ENCODE peak calls at places on chromosomes 2 and 18, in six cellular contexts. N is Peyer's patch, W is fibroblast of pulmonary artery, U is GM12865, B is foreskin fibroblast, F is BJ. G is an unnamed sample.

GRCh38 chr2:85589982-85590791 is 5.4 kb upstream of the RNF181 start:
- DNase-seq in N (no peak), W (peak), U (no peak), B (peak), F (peak), G (peak)

GRCh38 chr2:212905640-212906201 is 245.7 kb downstream of the IKZF2 start:
- DNase-seq in N (no peak), W (peak), U (no peak), B (peak), F (no peak), G (peak)

GRCh38 chr2:40325111-40325510 is 126.8 kb downstream of the SLC8A1 start:
- DNase-seq in N (no peak), W (no peak), U (no peak), B (no peak), F (no peak), G (no peak)

GRCh38 chr2:42045389-42045788 is 2.4 kb upstream of the PKDCC start:
- DNase-seq in N (no peak), W (no peak), U (no peak), B (no peak), F (no peak), G (no peak)

GRCh38 chr2:11567631-11568031 is 33.8 kb downstream of the GREB1 start:
- DNase-seq in N (peak), W (no peak), U (no peak), B (no peak), F (no peak), G (no peak)

GRCh38 chr2:6222296-6222695 is 530.1 kb downstream of the SOX11 start:
- DNase-seq in N (no peak), W (no peak), U (no peak), B (no peak), F (no peak), G (no peak)

GRCh38 chr18:9869713-9870430 is 15.9 kb upstream of the TXNDC2 start:
- DNase-seq in N (peak), W (peak), U (peak), B (peak), F (peak), G (peak)

GRCh38 chr2:239366740-239367139 is 34.1 kb downstream of the HDAC4 start:
- DNase-seq in N (peak), W (no peak), U (no peak), B (no peak), F (no peak), G (no peak)

GRCh38 chr2:147345246-147345645 is 499.6 kb upstream of the ACVR2A start:
- DNase-seq in N (peak), W (peak), U (no peak), B (peak), F (no peak), G (peak)

GRCh38 chr2:25376750-25377621 is 35.3 kb upstream of the DNMT3A start:
- DNase-seq in N (peak), W (peak), U (peak), B (peak), F (peak), G (peak)

GRCh38 chr2:241122376-241123002 is 20.4 kb upstream of the MTERF4 start:
- DNase-seq in N (peak), W (no peak), U (no peak), B (no peak), F (no peak), G (no peak)

GRCh38 chr2:9138507-9139085 is 68.0 kb upstream of the ASAP2 start:
- DNase-seq in N (no peak), W (peak), U (peak), B (no peak), F (no peak), G (no peak)

GRCh38 chr18:71239111-71239624 is 950.3 kb downstream of the SOCS6 start:
- DNase-seq in N (no peak), W (no peak), U (no peak), B (no peak), F (no peak), G (no peak)

DNA sequence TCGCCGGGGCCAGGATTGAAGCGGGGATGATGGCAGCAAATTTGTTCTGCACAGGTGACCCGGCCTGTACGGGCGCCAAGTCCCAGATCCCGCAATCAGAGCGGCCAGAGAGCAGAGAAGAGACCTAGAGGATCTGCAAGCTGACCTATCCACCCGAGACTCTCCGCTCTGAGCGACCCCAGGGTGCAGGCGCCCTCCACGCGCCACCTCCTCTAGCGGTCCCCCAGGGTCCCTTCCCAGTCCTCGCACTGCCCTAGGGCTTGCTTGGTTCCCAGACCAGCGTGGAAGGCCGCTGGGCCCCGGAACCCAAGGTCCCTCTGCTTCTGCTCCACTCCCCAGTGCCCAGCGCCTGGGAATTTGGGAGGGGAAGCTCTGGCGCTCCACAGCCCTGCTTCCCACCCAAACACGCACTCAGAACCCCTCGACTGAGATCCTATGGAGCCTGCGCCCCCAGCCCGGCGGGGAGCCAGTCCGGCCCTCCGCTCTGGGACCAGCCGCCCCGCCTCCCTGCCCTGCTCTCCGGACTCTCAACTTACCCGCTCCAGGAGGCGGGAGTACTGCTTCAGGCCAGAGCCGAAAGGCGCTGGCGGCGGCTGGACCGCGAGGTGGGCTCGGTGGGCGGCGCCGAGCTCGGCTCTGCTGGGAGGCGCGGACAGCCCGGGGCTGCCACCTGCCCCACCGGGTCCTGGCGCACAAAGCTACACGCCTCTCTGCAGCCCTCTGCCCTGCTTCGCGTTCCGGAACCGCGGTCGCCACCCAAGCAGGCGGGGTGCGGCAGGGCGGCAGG is 3.0 kb upstream of the SIX3 start:
- DNase-seq in N (no peak), W (no peak), U (no peak), B (no peak), F (no peak), G (no peak)
- H3K4me3 ChIP-seq in N (no peak), W (no peak), U (peak), B (no peak), F (no peak), G (no peak)

GRCh38 chr2:170742896-170743529 is 27.2 kb upstream of the ERICH2 start:
- DNase-seq in N (no peak), W (no peak), U (no peak), B (no peak), F (no peak), G (peak)

GRCh38 chr2:170745263-170745662 is 24.9 kb upstream of the ERICH2 start:
- DNase-seq in N (no peak), W (no peak), U (no peak), B (no peak), F (no peak), G (no peak)

GRCh38 chr2:170744248-170745002 is 25.8 kb upstream of the ERICH2 start:
- DNase-seq in N (no peak), W (peak), U (no peak), B (peak), F (no peak), G (peak)

GRCh38 chr2:170742000-170742399 is 26.9 kb downstream of the SP5 start:
- DNase-seq in N (no peak), W (no peak), U (no peak), B (no peak), F (no peak), G (no peak)

GRCh38 chr2:170743530-170744239 is 26.5 kb upstream of the ERICH2 start:
- DNase-seq in N (no peak), W (no peak), U (no peak), B (no peak), F (no peak), G (no peak)
- H3K4me3 ChIP-seq in N (no peak), W (no peak), U (no peak), B (no peak), F (no peak), G (no peak)

DNA sequence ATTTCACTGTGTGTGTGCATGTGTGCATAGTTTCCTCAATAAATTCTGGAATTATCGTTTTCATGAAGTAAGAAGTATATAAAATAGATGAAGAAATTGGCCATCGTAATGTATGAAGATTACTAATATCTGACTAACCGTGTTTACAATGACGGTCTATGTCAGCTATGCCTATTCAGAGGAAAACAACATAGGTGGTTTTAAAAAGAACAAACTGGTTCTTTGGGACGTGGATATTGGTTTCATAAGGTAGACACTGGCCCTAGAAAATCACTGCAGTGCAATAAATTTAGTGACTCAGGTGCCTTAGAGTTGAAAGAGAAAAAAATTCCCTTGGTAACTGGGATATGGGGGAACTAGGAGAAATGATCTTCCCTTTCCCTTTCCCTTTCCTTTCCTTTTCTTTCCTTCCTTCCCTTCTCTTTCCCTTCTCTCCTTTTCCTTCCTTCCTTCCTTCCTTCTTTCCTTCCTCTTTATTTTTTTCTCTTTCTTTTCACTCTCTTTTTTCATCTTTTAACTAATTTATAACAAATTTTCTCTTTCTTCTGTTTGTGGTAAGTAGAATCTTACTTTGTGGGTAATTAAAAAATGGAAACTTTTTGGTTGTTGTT is 36.4 kb downstream of the MAP2 start:
- DNase-seq in N (no peak), W (no peak), U (no peak), B (no peak), F (no peak), G (peak)
- H3K4me3 ChIP-seq in N (no peak), W (no peak), U (no peak), B (no peak), F (no peak), G (no peak)

GRCh38 chr18:45596048-45596447 is 19.2 kb upstream of the SLC14A2 start:
- DNase-seq in N (no peak), W (no peak), U (no peak), B (no peak), F (no peak), G (no peak)
- H3K4me3 ChIP-seq in N (no peak), W (no peak), U (no peak), B (no peak), F (no peak), G (no peak)

DNA sequence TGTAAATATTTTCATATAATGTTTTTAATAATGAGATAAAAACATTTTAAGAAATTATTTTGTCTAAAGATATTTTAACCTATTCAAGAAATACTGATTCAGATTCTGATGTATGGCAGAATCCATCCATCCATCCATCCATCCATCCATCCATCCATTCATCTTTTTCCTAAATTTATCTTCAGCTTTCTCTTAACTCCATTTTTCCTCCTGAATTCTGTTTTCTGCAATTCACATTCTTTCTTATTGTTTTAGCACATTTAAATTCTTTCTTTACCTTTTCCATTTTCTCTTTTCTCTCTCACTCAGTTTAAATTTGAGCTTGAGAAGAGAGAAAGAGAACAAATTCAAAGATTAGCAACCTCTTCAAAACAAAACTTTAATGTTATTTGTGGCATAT is 3.6 kb downstream of the LRP1B start:
- DNase-seq in N (no peak), W (no peak), U (no peak), B (no peak), F (no peak), G (no peak)
- H3K4me3 ChIP-seq in N (no peak), W (no peak), U (no peak), B (no peak), F (no peak), G (no peak)

GRCh38 chr2:174605687-174606086 is 8.1 kb upstream of the WIPF1 start:
- DNase-seq in N (no peak), W (peak), U (peak), B (peak), F (no peak), G (peak)
- H3K4me3 ChIP-seq in N (no peak), W (no peak), U (no peak), B (no peak), F (no peak), G (no peak)

DNA sequence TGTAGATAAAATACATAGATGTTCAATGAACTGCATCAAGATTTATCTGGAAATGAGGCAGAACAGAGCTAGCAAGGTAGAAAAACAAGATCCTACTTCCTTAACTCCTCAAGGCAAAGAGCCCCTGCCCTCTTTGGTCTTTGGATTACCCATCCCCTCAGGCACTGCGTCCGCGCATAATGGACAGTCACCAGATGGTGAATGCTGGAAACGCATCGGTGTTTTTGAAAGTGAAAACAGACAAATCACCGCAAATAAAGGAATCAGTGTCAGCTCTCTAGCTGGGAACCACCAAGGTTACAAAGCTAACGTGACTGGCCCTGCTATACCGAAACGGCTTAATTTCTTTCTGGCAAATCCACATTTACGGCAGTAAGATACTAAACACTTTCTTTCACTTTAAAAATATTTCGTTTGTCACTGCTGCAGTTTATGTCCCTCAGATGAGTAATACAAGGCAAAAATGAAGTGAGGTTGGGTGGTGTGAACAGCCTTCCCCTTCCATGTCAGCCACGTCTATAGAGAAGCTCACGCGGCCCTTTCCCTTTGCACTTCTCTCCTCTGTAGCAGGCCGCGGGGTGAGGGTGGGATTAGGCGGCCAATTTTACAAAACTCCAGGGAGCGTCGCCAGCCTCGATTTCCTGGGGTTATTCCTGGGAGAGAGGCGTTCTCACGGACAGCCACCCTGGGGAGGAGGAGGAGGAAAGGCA is 620 bp upstream of the GALR1 start:
- DNase-seq in N (no peak), W (no peak), U (no peak), B (peak), F (no peak), G (no peak)
- H3K4me3 ChIP-seq in N (no peak), W (peak), U (no peak), B (peak), F (no peak), G (no peak)

DNA sequence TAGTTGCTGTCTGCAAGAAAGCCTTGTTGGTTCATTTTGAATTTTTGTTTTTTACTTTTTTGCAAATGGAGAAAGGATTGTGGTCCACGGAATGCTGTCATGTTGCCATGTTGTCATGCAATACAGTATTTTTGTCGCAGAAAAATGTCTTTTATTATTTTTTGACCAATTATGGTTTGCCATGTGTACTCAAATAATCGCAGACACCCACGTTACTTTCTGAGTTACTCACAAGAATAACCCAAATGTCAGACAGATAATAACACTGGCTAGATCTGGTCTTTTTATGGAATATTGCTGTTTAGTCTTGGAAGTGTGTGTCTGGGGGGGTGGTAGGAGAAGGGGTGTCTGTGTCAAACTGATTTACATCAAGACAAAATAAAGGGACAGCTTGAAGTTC is 188.9 kb downstream of the LTBP1 start:
- DNase-seq in N (no peak), W (peak), U (no peak), B (no peak), F (no peak), G (peak)
- H3K4me3 ChIP-seq in N (no peak), W (peak), U (no peak), B (peak), F (peak), G (peak)

GRCh38 chr2:101124061-101124460 is 27.1 kb downstream of the TBC1D8 start:
- DNase-seq in N (no peak), W (peak), U (no peak), B (peak), F (no peak), G (peak)

GRCh38 chr2:101127319-101128056 is 23.7 kb downstream of the TBC1D8 start:
- DNase-seq in N (no peak), W (no peak), U (no peak), B (no peak), F (no peak), G (no peak)

GRCh38 chr2:101125374-101125773 is 25.8 kb downstream of the TBC1D8 start:
- DNase-seq in N (no peak), W (peak), U (no peak), B (no peak), F (no peak), G (peak)

GRCh38 chr2:101125799-101126198 is 25.4 kb downstream of the TBC1D8 start:
- DNase-seq in N (no peak), W (no peak), U (no peak), B (no peak), F (no peak), G (no peak)

DNA sequence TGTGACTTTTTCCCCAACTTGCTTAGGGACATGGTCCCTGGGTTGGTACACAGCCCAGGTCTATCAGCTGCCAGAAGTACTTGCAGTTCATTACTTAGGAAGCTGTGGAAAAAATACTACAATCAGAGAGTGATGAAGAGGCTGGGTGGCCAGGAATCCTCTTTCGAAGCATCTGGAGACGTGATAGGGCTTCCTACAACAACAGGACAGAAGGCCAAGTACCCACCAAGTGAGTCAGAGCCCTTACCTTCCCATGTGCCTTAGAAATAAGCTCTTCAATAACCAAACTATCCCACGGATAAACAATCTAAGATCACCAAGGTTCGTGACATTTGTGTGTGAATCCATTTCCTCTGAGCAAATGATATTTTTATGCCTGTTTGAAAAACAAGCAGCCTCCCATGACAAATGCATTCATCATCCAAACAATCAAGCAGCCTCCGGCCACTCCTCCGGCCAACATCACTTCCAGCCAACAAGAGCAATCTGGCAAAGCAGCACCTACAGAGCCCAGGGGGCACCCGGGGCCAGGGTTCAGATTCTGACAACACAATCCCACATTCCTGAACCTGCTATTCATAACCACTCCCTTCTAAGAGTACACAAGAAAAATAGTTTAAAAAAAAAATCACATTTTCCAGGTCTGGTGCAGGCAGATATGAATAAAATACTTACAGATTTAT is 26.4 kb downstream of the TBC1D8 start:
- DNase-seq in N (peak), W (peak), U (no peak), B (peak), F (peak), G (peak)
- H3K4me3 ChIP-seq in N (no peak), W (peak), U (no peak), B (no peak), F (no peak), G (peak)

DNA sequence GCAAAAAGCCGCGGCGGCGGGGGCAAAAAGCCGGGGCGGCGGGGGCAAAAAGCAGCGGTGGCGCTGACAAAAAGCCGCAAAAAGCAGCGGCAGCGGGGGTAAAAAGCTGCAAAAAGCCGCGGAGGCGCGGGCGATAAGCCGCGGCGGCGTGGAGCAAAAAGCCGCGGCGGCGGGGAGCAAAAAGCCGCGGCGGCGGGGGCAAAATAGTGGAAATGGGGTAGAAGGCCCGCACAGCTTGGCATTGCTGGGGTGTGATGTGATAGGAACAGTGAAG is 450.1 kb downstream of the ANKRD30B start:
- DNase-seq in N (no peak), W (no peak), U (no peak), B (no peak), F (no peak), G (no peak)
- H3K4me3 ChIP-seq in N (no peak), W (no peak), U (no peak), B (no peak), F (no peak), G (no peak)